ENCODE peak calls at places on chromosomes 5 and 9, in six cellular contexts. P, G, F, V, O and U are unnamed samples.

GRCh38 chr5:110817437-110817836 is 78.6 kb downstream of the SLC25A46 start:
- DNase-seq in P (no peak), G (no peak), F (no peak), V (no peak), O (no peak), U (no peak)

GRCh38 chr5:2757563-2758311 is 6.3 kb upstream of the IRX2 start:
- DNase-seq in P (no peak), G (no peak), F (no peak), V (peak), O (no peak), U (no peak)

GRCh38 chr9:137189297-137190295 is 1.1 kb downstream of the SSNA1 start:
- DNase-seq in P (peak), G (no peak), F (no peak), V (no peak), O (no peak), U (no peak)

GRCh38 chr5:60943624-60944023 is 1.2 kb downstream of the ERCC8 start:
- DNase-seq in P (no peak), G (no peak), F (no peak), V (peak), O (peak), U (no peak)

GRCh38 chr5:96565843-96566242 is 96.3 kb upstream of the CAST start:
- DNase-seq in P (no peak), G (no peak), F (peak), V (peak), O (no peak), U (no peak)

GRCh38 chr5:87015908-87016307 is 251.8 kb upstream of the RASA1 start:
- DNase-seq in P (no peak), G (no peak), F (no peak), V (no peak), O (no peak), U (no peak)

GRCh38 chr5:143354025-143354424 is 49.5 kb downstream of the NR3C1 start:
- DNase-seq in P (no peak), G (no peak), F (no peak), V (no peak), O (no peak), U (no peak)

GRCh38 chr5:154824070-154824469 is 26.3 kb downstream of the FAXDC2 start:
- DNase-seq in P (no peak), G (no peak), F (no peak), V (no peak), O (no peak), U (no peak)

GRCh38 chr5:73321757-73322452 is 126.7 kb downstream of the FOXD1 start:
- DNase-seq in P (no peak), G (no peak), F (peak), V (peak), O (no peak), U (no peak)

GRCh38 chr9:84512493-84512892 is 157.0 kb upstream of the NTRK2 start:
- DNase-seq in P (no peak), G (no peak), F (no peak), V (peak), O (no peak), U (no peak)

GRCh38 chr5:95620030-95620869 is at the start of gene GPR150:
- DNase-seq in P (peak), G (no peak), F (peak), V (no peak), O (peak), U (peak)